ENCODE peak calls at places on chromosomes 4 and X, in eight cellular contexts. S, W, A, K, Y, V, I and L are unnamed samples.
A peak's percentile ranks its signal among the peaks of the same experiment; 100 is the strongest.

GRCh38 chrX:120625366-120625765 is 4.5 kb downstream of the C1GALT1C1 start:
- DNase-seq in S (no peak), W (no peak), A (no peak), K (no peak), Y (no peak), V (no peak), I (no peak), L (no peak)

GRCh38 chr4:109560687-109561452 is 824 bp downstream of the MCUB start:
- DNase-seq in S (peak; percentile 82), W (no peak), A (peak; percentile 59), K (peak; percentile 38), Y (peak; percentile 76), V (no peak), I (peak; percentile 71), L (peak; percentile 72)

GRCh38 chrX:141314441-141314840 is 72.1 kb upstream of the SPANXC start:
- DNase-seq in S (no peak), W (no peak), A (no peak), K (no peak), Y (no peak), V (no peak), I (no peak), L (no peak)

GRCh38 chr4:38071801-38072567 is 111.8 kb downstream of the PTTG2 start:
- DNase-seq in S (peak; percentile 33), W (no peak), A (no peak), K (no peak), Y (no peak), V (no peak), I (no peak), L (no peak)

GRCh38 chrX:110403839-110404238 is 45.2 kb downstream of the RTL9 start:
- DNase-seq in S (no peak), W (no peak), A (peak; percentile 52), K (no peak), Y (no peak), V (no peak), I (no peak), L (no peak)

GRCh38 chr4:10584042-10584441 is 100.5 kb downstream of the CLNK start:
- DNase-seq in S (no peak), W (no peak), A (peak; percentile 80), K (no peak), Y (peak; percentile 88), V (no peak), I (no peak), L (peak; percentile 32)

GRCh38 chrX:2427147-2427546 is 73.6 kb downstream of the DHRSX start:
- DNase-seq in S (no peak), W (no peak), A (no peak), K (no peak), Y (no peak), V (no peak), I (no peak), L (no peak)

GRCh38 chr4:3786196-3786869 is 20.1 kb downstream of the ADRA2C start:
- DNase-seq in S (no peak), W (no peak), A (no peak), K (no peak), Y (no peak), V (peak; percentile 78), I (no peak), L (peak; percentile 25)

GRCh38 chr4:38128478-38129451 is 168.6 kb downstream of the PTTG2 start:
- DNase-seq in S (no peak), W (no peak), A (no peak), K (peak; percentile 57), Y (peak; percentile 100), V (no peak), I (peak; percentile 73), L (peak; percentile 38)

GRCh38 chr4:2353222-2354107 is 65.0 kb downstream of the ZFYVE28 start:
- DNase-seq in S (no peak), W (peak; percentile 77), A (no peak), K (no peak), Y (no peak), V (no peak), I (no peak), L (no peak)

GRCh38 chrX:46374371-46374770 is 170.8 kb downstream of the ZNF674 start:
- DNase-seq in S (no peak), W (no peak), A (no peak), K (no peak), Y (no peak), V (no peak), I (no peak), L (no peak)

GRCh38 chrX:133922390-133922772 is 63.0 kb downstream of the GPC3 start:
- DNase-seq in S (no peak), W (peak; percentile 79), A (no peak), K (no peak), Y (no peak), V (no peak), I (no peak), L (no peak)

GRCh38 chrX:96774116-96774515 is 89.5 kb downstream of the DIAPH2 start:
- DNase-seq in S (no peak), W (no peak), A (no peak), K (no peak), Y (no peak), V (no peak), I (no peak), L (no peak)

GRCh38 chrX:115494133-115494532 is 66.8 kb upstream of the PLS3 start:
- DNase-seq in S (no peak), W (peak; percentile 94), A (no peak), K (no peak), Y (no peak), V (peak; percentile 0), I (no peak), L (no peak)

GRCh38 chrX:21932277-21932996 is 8.1 kb upstream of the SMS start:
- DNase-seq in S (no peak), W (no peak), A (no peak), K (no peak), Y (peak; percentile 89), V (no peak), I (no peak), L (no peak)

GRCh38 chr4:121800961-121801714 is at the start of gene EXOSC9:
- DNase-seq in S (peak; percentile 93), W (peak; percentile 18), A (peak; percentile 92), K (peak; percentile 95), Y (peak; percentile 91), V (peak; percentile 93), I (peak; percentile 88), L (peak; percentile 91)

GRCh38 chr4:145709336-145709735 is 29.4 kb downstream of the C4orf51 start:
- DNase-seq in S (no peak), W (no peak), A (no peak), K (no peak), Y (no peak), V (no peak), I (no peak), L (no peak)

GRCh38 chr4:96504386-96504785 is 664.5 kb downstream of the PDHA2 start:
- DNase-seq in S (no peak), W (no peak), A (no peak), K (no peak), Y (no peak), V (no peak), I (no peak), L (no peak)

GRCh38 chr4:144611850-144612249 is 34.1 kb upstream of the HHIP start:
- DNase-seq in S (peak; percentile 12), W (no peak), A (no peak), K (no peak), Y (peak; percentile 22), V (no peak), I (no peak), L (no peak)

GRCh38 chr4:76486588-76487276 is 51.7 kb downstream of the SHROOM3 start:
- DNase-seq in S (no peak), W (no peak), A (no peak), K (no peak), Y (peak; percentile 12), V (no peak), I (no peak), L (peak; percentile 80)

GRCh38 chrX:107674480-107675364 is 46.4 kb downstream of the PRPS1 start:
- DNase-seq in S (peak; percentile 11), W (peak; percentile 61), A (no peak), K (no peak), Y (peak; percentile 63), V (no peak), I (peak; percentile 62), L (peak; percentile 65)

GRCh38 chr4:40871695-40872250 is 122.0 kb downstream of the NSUN7 start:
- DNase-seq in S (no peak), W (no peak), A (no peak), K (no peak), Y (no peak), V (no peak), I (no peak), L (no peak)